ENCODE peak calls at places on chromosomes 16 and 17, in five cellular contexts. N is breast epithelium, R is A549, U is cardiac muscle cell, G is heart left ventricle. C is an unnamed sample.
A peak's percentile ranks its signal among the peaks of the same experiment; 100 is the strongest.

GRCh38 chr17:8991514-8992285 is 26.2 kb upstream of the PIK3R5 start:
- DNase-seq in N (peak; percentile 29), R (peak; percentile 62), U (peak; percentile 78), G (no peak), C (peak; percentile 28)

GRCh38 chr16:71373073-71373472 is 14.6 kb downstream of the CALB2 start:
- DNase-seq in N (no peak), R (peak; percentile 59), U (no peak), G (no peak), C (no peak)

GRCh38 chr16:31451681-31452351 is 7.5 kb upstream of the ARMC5 start:
- DNase-seq in N (no peak), R (peak; percentile 82), U (peak; percentile 75), G (no peak), C (peak; percentile 64)

GRCh38 chr16:69930117-69930776 is 20.9 kb upstream of the CLEC18A start:
- DNase-seq in N (no peak), R (peak; percentile 82), U (peak; percentile 84), G (no peak), C (peak; percentile 50)

GRCh38 chr17:73318861-73319260 is 7.1 kb upstream of the CDC42EP4 start:
- DNase-seq in N (no peak), R (no peak), U (no peak), G (no peak), C (no peak)

GRCh38 chr17:77332981-77333685 is 192.4 kb downstream of the SEC14L1 start:
- DNase-seq in N (peak; percentile 19), R (no peak), U (no peak), G (no peak), C (peak; percentile 74)

GRCh38 chr17:82611140-82612058 is 36.8 kb downstream of the WDR45B start:
- DNase-seq in N (no peak), R (no peak), U (peak; percentile 57), G (peak; percentile 67), C (no peak)

GRCh38 chr17:32111141-32111771 is 31.0 kb upstream of the RHOT1 start:
- DNase-seq in N (no peak), R (no peak), U (peak; percentile 22), G (no peak), C (peak; percentile 87)

GRCh38 chr17:29562615-29563014 is 4.2 kb downstream of the ABHD15 start:
- DNase-seq in N (no peak), R (no peak), U (no peak), G (no peak), C (no peak)

GRCh38 chr16:1398351-1398750 is 16.2 kb downstream of the UNKL start:
- DNase-seq in N (no peak), R (no peak), U (no peak), G (no peak), C (no peak)

GRCh38 chr17:33389506-33390141 is 96.5 kb upstream of the ASIC2 start:
- DNase-seq in N (no peak), R (no peak), U (no peak), G (no peak), C (no peak)

GRCh38 chr17:53979991-53980390 is 157.3 kb downstream of the KIF2B start:
- DNase-seq in N (no peak), R (no peak), U (no peak), G (no peak), C (no peak)

GRCh38 chr16:30499284-30499683 is 26.7 kb downstream of the ITGAL start:
- DNase-seq in N (peak; percentile 39), R (no peak), U (no peak), G (no peak), C (no peak)

GRCh38 chr17:83034525-83034924 is 44.9 kb upstream of the METRNL start:
- DNase-seq in N (no peak), R (no peak), U (no peak), G (no peak), C (no peak)

GRCh38 chr16:88940196-88941050 is 36.6 kb downstream of the CBFA2T3 start:
- DNase-seq in N (no peak), R (no peak), U (peak; percentile 15), G (peak; percentile 75), C (no peak)

GRCh38 chr17:49020609-49021008 is 23.4 kb downstream of the IGF2BP1 start:
- DNase-seq in N (no peak), R (no peak), U (no peak), G (no peak), C (no peak)

GRCh38 chr16:66289051-66289680 is 77.3 kb upstream of the CDH5 start:
- DNase-seq in N (no peak), R (no peak), U (no peak), G (no peak), C (no peak)

GRCh38 chr17:64128787-64129514 is 993 bp downstream of the ERN1 start:
- DNase-seq in N (peak; percentile 58), R (peak; percentile 69), U (no peak), G (no peak), C (peak; percentile 32)

GRCh38 chr16:4313563-4314531 is 2.0 kb upstream of the GLIS2 start:
- DNase-seq in N (no peak), R (peak; percentile 97), U (peak; percentile 61), G (no peak), C (no peak)

GRCh38 chr17:75240394-75241142 is 20.8 kb downstream of the GGA3 start:
- DNase-seq in N (no peak), R (peak; percentile 81), U (peak; percentile 44), G (peak; percentile 73), C (peak; percentile 26)

GRCh38 chr17:11515901-11516300 is 82.4 kb upstream of the DNAH9 start:
- DNase-seq in N (no peak), R (no peak), U (no peak), G (no peak), C (no peak)

GRCh38 chr17:58741121-58741625 is 14.5 kb upstream of the PPM1E start:
- DNase-seq in N (no peak), R (no peak), U (no peak), G (no peak), C (no peak)

GRCh38 chr16:73326770-73327470 is 279.0 kb upstream of the ZFHX3 start:
- DNase-seq in N (no peak), R (no peak), U (no peak), G (no peak), C (peak; percentile 9)

GRCh38 chr16:57883953-57884654 is 81.8 kb upstream of the KIFC3 start:
- DNase-seq in N (no peak), R (no peak), U (no peak), G (no peak), C (no peak)

GRCh38 chr17:36823850-36824677 is 113.2 kb upstream of the LHX1 start:
- DNase-seq in N (no peak), R (no peak), U (no peak), G (no peak), C (no peak)

GRCh38 chr17:41322264-41322902 is 6.9 kb upstream of the KRTAP17-1 start:
- DNase-seq in N (no peak), R (peak; percentile 46), U (peak; percentile 42), G (no peak), C (peak; percentile 64)

GRCh38 chr17:81722184-81723120 is 10.4 kb downstream of the SLC25A10 start:
- DNase-seq in N (peak; percentile 85), R (no peak), U (no peak), G (no peak), C (no peak)

GRCh38 chr16:86048882-86049585 is 150.1 kb downstream of the IRF8 start:
- DNase-seq in N (no peak), R (no peak), U (no peak), G (no peak), C (no peak)

GRCh38 chr16:25089346-25089745 is 22.2 kb upstream of the LCMT1 start:
- DNase-seq in N (no peak), R (no peak), U (no peak), G (no peak), C (no peak)

GRCh38 chr16:49000594-49000993 is 281.0 kb downstream of the CBLN1 start:
- DNase-seq in N (no peak), R (no peak), U (no peak), G (no peak), C (no peak)

GRCh38 chr17:35541434-35541833 is 4.0 kb upstream of the SLFN12L start:
- DNase-seq in N (no peak), R (no peak), U (no peak), G (no peak), C (no peak)

GRCh38 chr17:35543856-35544255 is 6.4 kb upstream of the SLFN12L start:
- DNase-seq in N (no peak), R (no peak), U (no peak), G (no peak), C (peak; percentile 8)

GRCh38 chr17:35542990-35543389 is 5.5 kb upstream of the SLFN12L start:
- DNase-seq in N (no peak), R (no peak), U (no peak), G (no peak), C (no peak)

GRCh38 chr17:35539659-35540026 is 2.2 kb upstream of the SLFN12L start:
- DNase-seq in N (no peak), R (no peak), U (no peak), G (no peak), C (no peak)

DNA sequence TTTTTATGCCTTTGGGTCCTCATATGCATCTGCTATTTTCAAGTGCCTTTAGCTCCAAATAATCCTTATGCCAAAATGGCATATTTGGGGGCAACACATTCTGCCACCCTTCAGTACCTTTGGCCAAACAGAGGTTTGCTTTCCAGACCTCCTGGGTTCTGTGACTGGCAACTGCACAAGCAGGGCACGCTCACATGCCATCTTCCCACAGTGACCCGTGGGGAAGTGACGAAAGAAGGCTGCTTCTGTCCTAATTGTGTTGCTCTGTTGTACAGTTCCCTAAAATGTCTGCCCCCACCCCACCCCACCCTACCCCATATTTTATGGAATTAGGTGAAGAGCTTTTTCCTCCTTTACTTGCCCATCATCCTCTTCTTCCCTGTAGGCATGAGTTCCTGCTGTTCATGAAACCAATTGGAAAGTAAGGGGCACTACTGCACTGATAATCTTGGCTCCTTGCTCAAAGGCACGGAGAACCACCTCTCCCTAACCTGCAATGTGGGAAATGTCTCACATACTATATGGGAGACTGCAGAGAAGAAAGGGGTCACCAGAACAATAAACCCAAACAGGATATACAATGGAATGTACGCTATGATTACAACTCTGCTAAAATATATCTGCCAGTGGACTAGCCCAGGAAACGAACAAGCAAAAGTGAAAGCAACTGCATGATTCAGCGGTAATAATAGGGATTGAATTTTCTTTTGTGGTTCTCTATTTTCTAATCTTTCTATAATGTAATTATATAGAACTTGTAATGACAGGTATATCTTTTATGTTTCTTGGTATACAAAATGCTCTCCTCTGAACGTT is 3.3 kb upstream of the SLFN12L start:
- DNase-seq in N (no peak), R (no peak), U (no peak), G (peak; percentile 68), C (peak; percentile 36)
- H3K4me3 ChIP-seq in N (peak overlapping the region; percentile 60), R (peak overlapping the region; percentile 5), U (no peak overlapping the region), G (peak overlapping the region; percentile 49), C (peak overlapping the region; percentile 22)

GRCh38 chr17:17900615-17901520 is 64.1 kb upstream of the SREBF1 start:
- DNase-seq in N (peak; percentile 90), R (peak; percentile 83), U (no peak), G (peak; percentile 85), C (peak; percentile 89)
- H3K27ac ChIP-seq in N (peak overlapping the region; percentile 78), R (peak overlapping the region; percentile 84), U (no peak overlapping the region), G (peak overlapping the region; percentile 75), C (peak overlapping the region; percentile 8)

GRCh38 chr17:47897561-47897960 is 1.5 kb downstream of the SP2 start:
- DNase-seq in N (no peak), R (no peak), U (no peak), G (no peak), C (no peak)
- TF ChIP-seq CTCF in N (no peak), R (no peak), U (no peak), G (no peak), C (no peak)

DNA sequence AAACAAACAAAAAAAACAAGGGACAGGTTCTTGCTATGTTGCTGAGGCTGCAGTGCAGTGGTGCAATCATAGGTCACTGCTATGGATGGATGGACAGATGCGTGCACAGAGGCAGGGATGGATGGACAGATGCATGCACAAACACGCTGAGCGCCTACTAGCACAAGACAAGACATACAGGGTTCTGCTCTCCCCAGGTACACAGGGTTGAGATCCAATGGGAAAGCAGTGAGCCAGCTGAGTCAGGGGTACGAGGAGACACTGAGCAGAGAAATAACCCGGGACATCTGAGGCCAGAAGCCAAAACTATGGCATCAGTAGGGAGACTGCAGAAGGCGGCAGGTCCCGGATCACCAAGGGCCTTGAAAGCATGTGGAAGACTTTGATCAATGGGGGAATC is 6.2 kb downstream of the IL32 start:
- DNase-seq in N (no peak), R (no peak), U (no peak), G (no peak), C (no peak)
- H3K4me3 ChIP-seq in N (no peak overlapping the region), R (no peak overlapping the region), U (no peak overlapping the region), G (no peak overlapping the region), C (no peak overlapping the region)